ENCODE peak calls at places on chromosome 4, in four cellular contexts. One of them, this sample, is unnamed.
A peak's percentile ranks its signal among the peaks of the same experiment; 100 is the strongest.

GRCh38 chr4:55397521-55398321 is 2.0 kb downstream of the TMEM165 start:
- DNase-seq in NCI-H1092 treated with DMSO at 0.1 percent for 48 hours: no peak
- DNase-seq in tibial artery: no peak
- DNase-seq in endodermal cell: no peak
- DNase-seq in this sample: no peak

GRCh38 chr4:4852591-4853362 is 6.7 kb upstream of the MSX1 start:
- DNase-seq in tibial artery: peak; percentile 76
- DNase-seq in endodermal cell: peak; percentile 88
- DNase-seq in NCI-H1092 treated with DMSO at 0.1 percent for 48 hours: no peak
- DNase-seq in this sample: no peak

GRCh38 chr4:95549246-95550138 is 719 bp upstream of the UNC5C start:
- DNase-seq in endodermal cell: peak; percentile 86
- DNase-seq in NCI-H1092 treated with DMSO at 0.1 percent for 48 hours: no peak
- DNase-seq in tibial artery: no peak
- DNase-seq in this sample: peak; percentile 58

GRCh38 chr4:82380344-82380743 is 6.6 kb upstream of the HNRNPD start:
- DNase-seq in NCI-H1092 treated with DMSO at 0.1 percent for 48 hours: no peak
- DNase-seq in tibial artery: no peak
- DNase-seq in endodermal cell: no peak
- DNase-seq in this sample: no peak

GRCh38 chr4:154877110-154877760 is 96.2 kb downstream of the RBM46 start:
- DNase-seq in NCI-H1092 treated with DMSO at 0.1 percent for 48 hours: no peak
- DNase-seq in tibial artery: no peak
- DNase-seq in endodermal cell: no peak
- DNase-seq in this sample: peak; percentile 72

GRCh38 chr4:74402692-74403460 is 37.9 kb downstream of the EREG start:
- DNase-seq in tibial artery: no peak
- DNase-seq in NCI-H1092 treated with DMSO at 0.1 percent for 48 hours: no peak
- DNase-seq in endodermal cell: no peak
- DNase-seq in this sample: no peak

GRCh38 chr4:182643801-182644311 is 273.3 kb downstream of the DCTD start:
- DNase-seq in endodermal cell: no peak
- DNase-seq in NCI-H1092 treated with DMSO at 0.1 percent for 48 hours: no peak
- DNase-seq in tibial artery: peak; percentile 85
- DNase-seq in this sample: peak; percentile 63

GRCh38 chr4:153082322-153083301 is 121.6 kb upstream of the TRIM2 start:
- DNase-seq in endodermal cell: no peak
- DNase-seq in NCI-H1092 treated with DMSO at 0.1 percent for 48 hours: no peak
- DNase-seq in tibial artery: no peak
- DNase-seq in this sample: no peak

GRCh38 chr4:85127653-85128052 is 161.2 kb upstream of the WDFY3 start:
- DNase-seq in NCI-H1092 treated with DMSO at 0.1 percent for 48 hours: no peak
- DNase-seq in endodermal cell: peak; percentile 92
- DNase-seq in tibial artery: no peak
- DNase-seq in this sample: peak; percentile 10

GRCh38 chr4:4763815-4764202 is 95.7 kb upstream of the MSX1 start:
- DNase-seq in endodermal cell: no peak
- DNase-seq in NCI-H1092 treated with DMSO at 0.1 percent for 48 hours: no peak
- DNase-seq in tibial artery: no peak
- DNase-seq in this sample: no peak

GRCh38 chr4:31617667-31618066 is 897.5 kb downstream of the PCDH7 start:
- DNase-seq in endodermal cell: no peak
- DNase-seq in tibial artery: no peak
- DNase-seq in NCI-H1092 treated with DMSO at 0.1 percent for 48 hours: no peak
- DNase-seq in this sample: no peak

GRCh38 chr4:77776182-77777134 is 42.7 kb downstream of the CNOT6L start:
- DNase-seq in NCI-H1092 treated with DMSO at 0.1 percent for 48 hours: no peak
- DNase-seq in endodermal cell: no peak
- DNase-seq in tibial artery: no peak
- DNase-seq in this sample: peak; percentile 24

GRCh38 chr4:73869130-73870055 is at the start of gene CXCL1:
- DNase-seq in NCI-H1092 treated with DMSO at 0.1 percent for 48 hours: peak; percentile 19
- DNase-seq in tibial artery: no peak
- DNase-seq in endodermal cell: peak; percentile 83
- DNase-seq in this sample: no peak

GRCh38 chr4:48141048-48141447 is 7.0 kb upstream of the TXK start:
- DNase-seq in NCI-H1092 treated with DMSO at 0.1 percent for 48 hours: peak; percentile 35
- DNase-seq in endodermal cell: no peak
- DNase-seq in tibial artery: no peak
- DNase-seq in this sample: peak; percentile 33

GRCh38 chr4:16794816-16795445 is 103.5 kb downstream of the LDB2 start:
- DNase-seq in endodermal cell: peak; percentile 92
- DNase-seq in NCI-H1092 treated with DMSO at 0.1 percent for 48 hours: no peak
- DNase-seq in tibial artery: no peak
- DNase-seq in this sample: peak; percentile 7

GRCh38 chr4:146076081-146076480 is 99.4 kb upstream of the LSM6 start:
- DNase-seq in tibial artery: no peak
- DNase-seq in NCI-H1092 treated with DMSO at 0.1 percent for 48 hours: no peak
- DNase-seq in endodermal cell: no peak
- DNase-seq in this sample: no peak

GRCh38 chr4:41390661-41391060 is 133.9 kb downstream of the UCHL1 start:
- DNase-seq in tibial artery: no peak
- DNase-seq in endodermal cell: no peak
- DNase-seq in NCI-H1092 treated with DMSO at 0.1 percent for 48 hours: no peak
- DNase-seq in this sample: no peak

GRCh38 chr4:2837110-2837903 is 6.3 kb upstream of the ADD1 start:
- DNase-seq in NCI-H1092 treated with DMSO at 0.1 percent for 48 hours: no peak
- DNase-seq in tibial artery: peak; percentile 54
- DNase-seq in endodermal cell: peak; percentile 54
- DNase-seq in this sample: no peak

GRCh38 chr4:99180367-99181169 is 36.5 kb upstream of the ADH4 start:
- DNase-seq in endodermal cell: no peak
- DNase-seq in tibial artery: no peak
- DNase-seq in NCI-H1092 treated with DMSO at 0.1 percent for 48 hours: no peak
- DNase-seq in this sample: no peak

GRCh38 chr4:52711834-52712171 is 39.4 kb downstream of the ERVMER34-1 start:
- DNase-seq in endodermal cell: no peak
- DNase-seq in tibial artery: no peak
- DNase-seq in NCI-H1092 treated with DMSO at 0.1 percent for 48 hours: peak; percentile 47
- DNase-seq in this sample: no peak

GRCh38 chr4:7764466-7764865 is 175.2 kb downstream of the AFAP1 start:
- DNase-seq in endodermal cell: no peak
- DNase-seq in tibial artery: no peak
- DNase-seq in NCI-H1092 treated with DMSO at 0.1 percent for 48 hours: no peak
- DNase-seq in this sample: no peak

GRCh38 chr4:11429646-11430045 is 952 bp upstream of the HS3ST1 start:
- DNase-seq in tibial artery: no peak
- DNase-seq in NCI-H1092 treated with DMSO at 0.1 percent for 48 hours: no peak
- DNase-seq in endodermal cell: no peak
- DNase-seq in this sample: no peak

GRCh38 chr4:104022871-104023270 is 303.1 kb upstream of the TACR3 start:
- DNase-seq in endodermal cell: no peak
- DNase-seq in tibial artery: no peak
- DNase-seq in NCI-H1092 treated with DMSO at 0.1 percent for 48 hours: no peak
- DNase-seq in this sample: no peak

GRCh38 chr4:88352062-88352461 is 26.6 kb upstream of the HERC6 start:
- DNase-seq in tibial artery: no peak
- DNase-seq in endodermal cell: no peak
- DNase-seq in NCI-H1092 treated with DMSO at 0.1 percent for 48 hours: no peak
- DNase-seq in this sample: no peak

GRCh38 chr4:121551881-121552280 is 144.9 kb downstream of the ANXA5 start:
- DNase-seq in endodermal cell: no peak
- DNase-seq in tibial artery: no peak
- DNase-seq in NCI-H1092 treated with DMSO at 0.1 percent for 48 hours: no peak
- DNase-seq in this sample: no peak

GRCh38 chr4:36385951-36386561 is 104.6 kb downstream of the DTHD1 start:
- DNase-seq in tibial artery: no peak
- DNase-seq in endodermal cell: no peak
- DNase-seq in NCI-H1092 treated with DMSO at 0.1 percent for 48 hours: no peak
- DNase-seq in this sample: no peak

GRCh38 chr4:17597517-17597916 is 16.9 kb upstream of the MED28 start:
- DNase-seq in tibial artery: no peak
- DNase-seq in endodermal cell: peak; percentile 61
- DNase-seq in NCI-H1092 treated with DMSO at 0.1 percent for 48 hours: peak; percentile 13
- DNase-seq in this sample: peak; percentile 24

GRCh38 chr4:8850830-8851188 is 20.8 kb downstream of the HMX1 start:
- DNase-seq in endodermal cell: no peak
- DNase-seq in NCI-H1092 treated with DMSO at 0.1 percent for 48 hours: no peak
- DNase-seq in tibial artery: no peak
- DNase-seq in this sample: no peak

This sample was measured in COR-L47.